ENCODE peak calls at places on chromosomes 6 and 20, in seven cellular contexts. U, L, E, G, O, J and B are unnamed samples.

GRCh38 chr20:22805219-22805618 is 220.8 kb upstream of the FOXA2 start:
- DNase-seq in G (no peak), L (peak), O (peak), U (peak), E (peak), J (peak), B (no peak)

GRCh38 chr6:2900221-2900807 is 2.8 kb downstream of the SERPINB9 start:
- DNase-seq in O (no peak), E (no peak), J (no peak), G (no peak), L (no peak), U (peak), B (no peak)

GRCh38 chr6:2792330-2792729 is 27.1 kb downstream of the WRNIP1 start:
- DNase-seq in G (no peak), E (peak), J (no peak), U (no peak), L (peak), O (peak), B (no peak)

GRCh38 chr6:166747644-166748595 is 120.9 kb upstream of the RPS6KA2 start:
- DNase-seq in U (peak), L (no peak), J (no peak), E (no peak), G (no peak), O (no peak), B (peak)

GRCh38 chr6:45703041-45703739 is 312.5 kb downstream of the CLIC5 start:
- DNase-seq in G (no peak), E (peak), J (no peak), U (no peak), L (no peak), O (peak), B (no peak)

GRCh38 chr20:53116733-53117132 is 144.6 kb downstream of the TSHZ2 start:
- DNase-seq in L (no peak), J (no peak), U (no peak), G (no peak), O (no peak), E (no peak), B (no peak)

GRCh38 chr20:58921564-58921963 is 59.5 kb upstream of the NELFCD start:
- DNase-seq in U (no peak), E (no peak), L (no peak), O (no peak), J (no peak), G (no peak), B (no peak)

GRCh38 chr20:61744691-61745396 is 320.8 kb downstream of the TAF4 start:
- DNase-seq in U (no peak), J (peak), L (no peak), E (peak), O (peak), G (no peak), B (no peak)

GRCh38 chr6:96522469-96523009 is 933 bp downstream of the UFL1 start:
- DNase-seq in O (peak), G (no peak), U (no peak), L (peak), E (peak), J (peak), B (no peak)

GRCh38 chr20:31707994-31708744 is 14.5 kb downstream of the BCL2L1 start:
- DNase-seq in G (no peak), E (no peak), O (no peak), L (no peak), J (no peak), U (peak), B (peak)

GRCh38 chr6:24549674-24550418 is 55.1 kb downstream of the ALDH5A1 start:
- DNase-seq in E (no peak), O (no peak), G (no peak), L (no peak), J (no peak), U (no peak), B (no peak)

GRCh38 chr6:151763938-151764680 is 43.4 kb upstream of the ESR1 start:
- DNase-seq in U (peak), J (peak), G (peak), E (peak), L (peak), O (peak), B (peak)

DNA sequence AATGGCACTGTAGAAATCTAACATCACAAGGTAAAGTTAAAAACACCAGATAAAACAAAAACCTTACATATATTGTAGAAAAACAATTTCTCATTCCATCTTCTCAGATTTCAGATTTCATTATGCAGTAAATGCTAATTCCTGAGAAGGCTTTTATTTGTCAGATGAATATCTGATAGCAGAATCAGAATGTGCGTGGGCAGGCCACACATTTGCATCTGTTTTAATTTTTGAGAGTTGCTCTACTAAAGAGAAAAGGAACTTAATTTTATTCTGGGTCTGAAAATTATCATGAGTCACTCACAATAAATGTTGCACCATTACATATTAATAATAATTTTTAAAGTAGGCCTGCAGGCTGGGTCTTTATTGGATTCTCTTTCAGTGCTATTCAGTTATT is 329.3 kb upstream of the SPTLC3 start:
- DNase-seq in G (no peak), J (no peak), O (no peak), E (no peak), U (no peak), L (no peak), B (no peak)
- H2AK5ac ChIP-seq in G (no peak), J (no peak), O (no peak), E (no peak), U (no peak), L (no peak), B (no peak)

DNA sequence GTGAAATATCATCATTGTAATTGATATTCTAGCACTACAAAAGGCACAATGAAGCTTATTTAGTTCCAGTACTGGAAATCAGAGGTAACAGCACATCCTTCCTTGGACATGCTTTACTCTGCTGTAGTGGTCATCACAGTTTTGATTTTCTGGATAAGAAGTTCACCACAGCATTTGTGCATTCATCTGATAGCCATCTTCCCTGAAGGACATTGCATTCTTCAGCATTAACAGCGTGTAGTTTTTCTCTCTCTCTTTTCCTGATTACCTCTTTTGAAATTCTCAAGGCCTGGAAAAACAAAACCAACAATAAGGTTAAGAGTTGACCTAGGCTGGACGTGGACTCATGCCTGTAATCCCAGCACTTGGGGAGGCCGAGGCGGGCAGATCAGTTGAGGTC is 19.6 kb downstream of the ECI2 start:
- DNase-seq in E (no peak), O (no peak), U (no peak), G (no peak), J (no peak), L (peak), B (no peak)
- H2BK120ac ChIP-seq in E (no peak), O (no peak), U (no peak), G (no peak), J (no peak), L (no peak), B (no peak)

GRCh38 chr6:109524129-109524528 is 41.1 kb upstream of the ZBTB24 start:
- DNase-seq in J (no peak), L (no peak), G (no peak), E (no peak), O (no peak), U (no peak), B (no peak)
- H2AK5ac ChIP-seq in J (no peak), L (no peak), G (no peak), E (no peak), O (no peak), U (no peak), B (no peak)

DNA sequence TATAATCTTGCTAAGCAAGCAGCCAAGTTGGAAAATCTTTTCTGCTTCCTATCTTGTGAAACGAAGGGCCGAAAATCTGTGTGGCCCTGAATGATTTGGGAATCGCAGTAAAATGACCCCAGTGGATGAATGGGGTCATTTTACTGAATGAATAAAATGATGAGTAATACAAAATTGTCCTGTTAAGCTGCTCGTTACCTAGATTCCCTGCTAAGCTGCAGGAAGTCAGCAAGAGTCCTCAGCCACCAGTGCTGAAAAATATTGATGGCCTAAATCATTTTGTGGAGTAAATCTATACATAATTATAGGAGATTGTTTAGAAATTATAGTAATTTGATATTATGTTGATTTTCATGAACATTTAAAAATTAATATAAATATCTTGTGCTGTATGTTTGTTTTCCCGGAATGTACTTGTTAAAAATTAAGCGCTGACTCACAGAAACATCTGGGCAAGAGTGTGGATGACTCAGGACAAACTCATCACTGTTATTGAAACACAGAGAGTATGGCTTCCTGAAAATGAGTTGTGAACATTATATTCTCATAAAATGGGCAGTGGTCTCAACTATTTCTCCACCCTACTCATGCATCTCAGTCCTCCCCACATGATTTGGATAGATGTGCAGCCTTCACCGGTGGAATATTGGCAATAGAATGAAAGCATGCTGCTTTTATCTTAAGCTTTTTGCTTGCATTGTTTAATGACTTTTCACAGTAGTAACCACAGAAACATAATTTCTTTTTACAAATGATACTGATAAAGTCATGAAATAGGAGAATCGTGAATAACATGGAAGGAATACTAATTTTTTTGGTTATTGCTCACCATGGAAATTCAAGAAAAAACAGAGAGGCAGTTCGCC is 36.2 kb upstream of the RGS17 start:
- DNase-seq in G (no peak), E (peak), U (no peak), J (peak), L (peak), O (peak), B (no peak)
- H2BK120ac ChIP-seq in G (no peak), E (peak), U (no peak), J (no peak), L (no peak), O (no peak), B (no peak)

GRCh38 chr20:63432577-63433061 is 39.8 kb downstream of the KCNQ2 start:
- DNase-seq in U (peak), E (no peak), L (no peak), O (no peak), G (no peak), J (peak), B (no peak)
- H2AK5ac ChIP-seq in U (no peak), E (no peak), L (no peak), O (no peak), G (no peak), J (no peak), B (no peak)